ENCODE peak calls at places on chromosomes 7 and 10, in nine cellular contexts. D is PC-3, Z is fibroblast of mammary gland, V is B cell, I is H1, P is hepatocyte, L is neural crest cell, N is mucosa of descending colon, C is A549. R is an unnamed sample.

GRCh38 chr10:119409906-119410305 is 132.6 kb downstream of the RGS10 start:
- DNase-seq in D (no peak), Z (no peak), V (no peak), I (no peak), P (peak; percentile 40), L (peak; percentile 47), N (peak; percentile 69), C (no peak), R (no peak)

GRCh38 chr10:70286616-70287015 is 2.8 kb upstream of the NPFFR1 start:
- DNase-seq in D (no peak), Z (no peak), V (no peak), I (no peak), P (no peak), L (no peak), N (no peak), C (no peak), R (no peak)

GRCh38 chr10:27601519-27601918 is 97.4 kb downstream of the RAB18 start:
- DNase-seq in D (no peak), Z (no peak), V (no peak), I (no peak), P (no peak), L (no peak), N (no peak), C (no peak), R (no peak)

GRCh38 chr7:128178611-128179010 is 62.5 kb upstream of the LEP start:
- DNase-seq in D (no peak), Z (no peak), V (peak; percentile 69), I (no peak), P (no peak), L (no peak), N (no peak), C (no peak), R (no peak)

GRCh38 chr7:157658851-157659412 is 322.1 kb downstream of the DNAJB6 start:
- DNase-seq in D (no peak), Z (peak; percentile 15), V (no peak), I (no peak), P (no peak), L (no peak), N (no peak), C (no peak), R (no peak)

GRCh38 chr10:48739141-48739540 is 54.5 kb downstream of the WDFY4 start:
- DNase-seq in D (no peak), Z (no peak), V (no peak), I (no peak), P (no peak), L (no peak), N (no peak), C (no peak), R (no peak)

GRCh38 chr7:1541431-1542162 is 11.1 kb downstream of the MAFK start:
- DNase-seq in D (no peak), Z (no peak), V (peak; percentile 11), I (no peak), P (peak; percentile 5), L (no peak), N (peak; percentile 53), C (no peak), R (no peak)

GRCh38 chr10:6493521-6494451 is 86.3 kb downstream of the PRKCQ start:
- DNase-seq in D (no peak), Z (peak; percentile 26), V (no peak), I (no peak), P (no peak), L (no peak), N (no peak), C (no peak), R (no peak)

GRCh38 chr7:3056713-3057388 is 13.2 kb upstream of the CARD11 start:
- DNase-seq in D (no peak), Z (no peak), V (no peak), I (no peak), P (peak; percentile 12), L (no peak), N (no peak), C (no peak), R (no peak)

GRCh38 chr7:665251-665650 is 61.2 kb upstream of the DNAAF5 start:
- DNase-seq in D (no peak), Z (peak; percentile 25), V (no peak), I (no peak), P (peak; percentile 37), L (no peak), N (no peak), C (no peak), R (no peak)

GRCh38 chr7:98251251-98251843 is 685 bp downstream of the TECPR1 start:
- DNase-seq in D (no peak), Z (peak; percentile 30), V (peak; percentile 52), I (no peak), P (no peak), L (no peak), N (peak; percentile 89), C (no peak), R (peak; percentile 48)

GRCh38 chr10:5953676-5954075 is 23.7 kb downstream of the IL15RA start:
- DNase-seq in D (no peak), Z (no peak), V (no peak), I (no peak), P (no peak), L (no peak), N (no peak), C (no peak), R (no peak)

GRCh38 chr7:81607987-81608386 is 161.9 kb downstream of the HGF start:
- DNase-seq in D (no peak), Z (no peak), V (no peak), I (no peak), P (no peak), L (no peak), N (no peak), C (no peak), R (no peak)

GRCh38 chr7:93442478-93443224 is 131.9 kb downstream of the CALCR start:
- DNase-seq in D (peak; percentile 49), Z (peak; percentile 38), V (peak; percentile 63), I (peak; percentile 17), P (peak; percentile 55), L (peak; percentile 31), N (no peak), C (peak; percentile 28), R (no peak)

GRCh38 chr10:11869211-11869610 is 46.1 kb downstream of the PROSER2 start:
- DNase-seq in D (no peak), Z (no peak), V (no peak), I (no peak), P (peak; percentile 32), L (no peak), N (no peak), C (no peak), R (no peak)

GRCh38 chr7:131581241-131582157 is 25.1 kb upstream of the PODXL start:
- DNase-seq in D (no peak), Z (no peak), V (no peak), I (no peak), P (no peak), L (no peak), N (no peak), C (no peak), R (no peak)
- TF ChIP-seq CTCF in D (no peak), Z (no peak), V (no peak), I (peak; percentile 7), P (no peak), L (no peak), N (no peak), C (no peak), R (no peak)

GRCh38 chr10:127280446-127280845 is 84.1 kb upstream of the INSYN2A start:
- DNase-seq in D (no peak), Z (no peak), V (no peak), I (no peak), P (no peak), L (no peak), N (no peak), C (no peak), R (no peak)

GRCh38 chr10:127277063-127277462 is 80.7 kb upstream of the INSYN2A start:
- DNase-seq in D (no peak), Z (no peak), V (no peak), I (no peak), P (no peak), L (no peak), N (no peak), C (no peak), R (no peak)

GRCh38 chr10:127278001-127278400 is 81.6 kb upstream of the INSYN2A start:
- DNase-seq in D (peak; percentile 25), Z (no peak), V (no peak), I (no peak), P (no peak), L (no peak), N (no peak), C (no peak), R (no peak)

GRCh38 chr10:127275793-127276415 is 79.5 kb upstream of the INSYN2A start:
- DNase-seq in D (no peak), Z (peak; percentile 24), V (no peak), I (no peak), P (no peak), L (no peak), N (no peak), C (no peak), R (no peak)

DNA sequence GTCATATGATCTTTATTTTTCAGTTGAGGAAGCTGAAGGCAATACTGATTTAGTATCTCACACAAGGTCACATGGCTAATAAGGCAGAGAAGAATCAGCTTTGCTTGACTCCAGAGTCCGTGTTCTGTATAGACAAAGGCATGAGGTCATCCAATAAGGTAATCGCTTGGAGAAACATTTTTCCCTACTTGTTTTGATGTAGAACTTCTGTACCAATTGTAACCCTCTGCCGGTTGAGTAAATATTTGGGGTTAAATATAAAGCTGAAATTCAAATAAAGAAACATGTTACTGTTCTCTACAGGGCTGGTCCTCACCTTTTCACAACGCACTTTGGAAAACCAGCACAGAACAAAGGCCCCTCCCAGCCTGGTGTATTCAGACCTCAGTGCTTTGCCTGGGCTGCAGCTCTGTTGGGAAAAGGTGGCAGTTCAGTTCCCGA is 83.0 kb upstream of the INSYN2A start:
- DNase-seq in D (no peak), Z (no peak), V (no peak), I (no peak), P (peak; percentile 53), L (no peak), N (no peak), C (no peak), R (no peak)
- TF ChIP-seq CTCF in D (no peak), Z (no peak), V (no peak), I (no peak), P (no peak), L (no peak), N (no peak), C (no peak), R (no peak)

GRCh38 chr10:81116990-81117389 is 579.3 kb downstream of the SH2D4B start:
- DNase-seq in D (no peak), Z (no peak), V (no peak), I (no peak), P (no peak), L (no peak), N (no peak), C (no peak), R (no peak)
- TF ChIP-seq CTCF in D (no peak), Z (no peak), V (no peak), I (peak; percentile 5), P (no peak), L (no peak), N (no peak), C (no peak), R (no peak)

DNA sequence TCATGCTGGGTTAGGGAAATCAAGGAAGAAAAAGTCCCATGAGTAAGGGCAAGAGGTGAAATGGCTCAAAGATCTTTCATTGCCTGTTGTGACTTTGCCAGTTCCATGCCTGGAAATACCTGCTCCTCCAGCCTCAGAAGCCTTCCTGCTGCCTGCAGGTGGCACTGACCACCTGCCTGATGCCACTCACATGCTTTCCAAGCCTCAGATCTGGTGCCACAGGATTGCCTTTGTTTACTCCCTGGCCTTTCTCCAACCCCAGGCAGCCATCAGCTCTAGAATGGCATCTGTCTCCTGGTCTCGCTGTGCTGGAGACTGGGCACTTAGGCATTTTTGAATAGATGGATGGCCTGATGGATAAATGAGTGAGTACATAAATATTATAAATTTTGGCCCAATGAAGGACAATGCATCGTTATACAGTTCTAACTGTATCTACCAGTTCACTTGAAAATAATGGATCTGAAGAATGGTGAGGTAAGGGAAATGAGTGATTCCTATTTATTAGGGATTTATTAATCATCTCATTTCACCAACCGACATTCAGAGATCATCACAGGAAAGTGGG is 657.2 kb downstream of the INHBA start:
- DNase-seq in D (peak; percentile 87), Z (no peak), V (no peak), I (no peak), P (peak; percentile 10), L (no peak), N (no peak), C (no peak), R (no peak)
- TF ChIP-seq CTCF in D (peak; percentile 83), Z (no peak), V (no peak), I (peak; percentile 71), P (peak; percentile 24), L (no peak), N (no peak), C (no peak), R (peak; percentile 11)

R was measured in GM10248.